ENCODE peak calls at places on chromosome 5, in ten cellular contexts. One of them, this sample, is unnamed.
A peak's percentile ranks its signal among the peaks of the same experiment; 100 is the strongest.

GRCh38 chr5:26805076-26805475 is 233.3 kb downstream of the CDH9 start:
- DNase-seq in ovary: no peak
- DNase-seq in Calu3: no peak
- DNase-seq in fibroblast of pulmonary artery: no peak
- DNase-seq in cardiac muscle cell: no peak
- DNase-seq in tibial artery: no peak
- DNase-seq in WTC11: no peak
- DNase-seq in neural crest cell: no peak
- DNase-seq in hepatocyte: no peak
- DNase-seq in sigmoid colon: no peak
- DNase-seq in this sample: no peak

GRCh38 chr5:134845335-134845851 is 375 bp upstream of the C5orf24 start:
- DNase-seq in ovary: no peak
- DNase-seq in Calu3: no peak
- DNase-seq in fibroblast of pulmonary artery: peak; percentile 13
- DNase-seq in cardiac muscle cell: peak; percentile 37
- DNase-seq in tibial artery: no peak
- DNase-seq in WTC11: no peak
- DNase-seq in neural crest cell: no peak
- DNase-seq in hepatocyte: no peak
- DNase-seq in sigmoid colon: no peak
- DNase-seq in this sample: peak; percentile 49

GRCh38 chr5:138874771-138875628 is at the start of gene LRRTM2:
- DNase-seq in ovary: no peak
- DNase-seq in Calu3: no peak
- DNase-seq in fibroblast of pulmonary artery: peak; percentile 66
- DNase-seq in cardiac muscle cell: peak; percentile 59
- DNase-seq in tibial artery: no peak
- DNase-seq in WTC11: no peak
- DNase-seq in neural crest cell: peak; percentile 28
- DNase-seq in hepatocyte: peak; percentile 43
- DNase-seq in sigmoid colon: no peak
- DNase-seq in this sample: peak; percentile 70

GRCh38 chr5:142900926-142901325 is 130.7 kb downstream of the ARHGAP26 start:
- DNase-seq in ovary: no peak
- DNase-seq in Calu3: no peak
- DNase-seq in fibroblast of pulmonary artery: peak; percentile 55
- DNase-seq in cardiac muscle cell: peak; percentile 65
- DNase-seq in tibial artery: no peak
- DNase-seq in WTC11: no peak
- DNase-seq in neural crest cell: no peak
- DNase-seq in hepatocyte: peak; percentile 38
- DNase-seq in sigmoid colon: no peak
- DNase-seq in this sample: peak; percentile 63

GRCh38 chr5:64595519-64595855 is 89.7 kb downstream of the RGS7BP start:
- DNase-seq in ovary: no peak
- DNase-seq in Calu3: no peak
- DNase-seq in fibroblast of pulmonary artery: no peak
- DNase-seq in cardiac muscle cell: no peak
- DNase-seq in tibial artery: no peak
- DNase-seq in WTC11: no peak
- DNase-seq in neural crest cell: no peak
- DNase-seq in hepatocyte: no peak
- DNase-seq in sigmoid colon: no peak
- DNase-seq in this sample: no peak

GRCh38 chr5:141637266-141637692 is 482 bp downstream of the RELL2 start:
- DNase-seq in ovary: no peak
- DNase-seq in Calu3: peak; percentile 46
- DNase-seq in fibroblast of pulmonary artery: no peak
- DNase-seq in cardiac muscle cell: peak; percentile 6
- DNase-seq in tibial artery: no peak
- DNase-seq in WTC11: peak; percentile 52
- DNase-seq in neural crest cell: peak; percentile 30
- DNase-seq in hepatocyte: no peak
- DNase-seq in sigmoid colon: no peak
- DNase-seq in this sample: no peak

GRCh38 chr5:146681586-146681945 is 165.6 kb upstream of the GPR151 start:
- DNase-seq in ovary: no peak
- DNase-seq in Calu3: no peak
- DNase-seq in fibroblast of pulmonary artery: no peak
- DNase-seq in cardiac muscle cell: no peak
- DNase-seq in tibial artery: no peak
- DNase-seq in WTC11: no peak
- DNase-seq in neural crest cell: no peak
- DNase-seq in hepatocyte: no peak
- DNase-seq in sigmoid colon: no peak
- DNase-seq in this sample: no peak

GRCh38 chr5:93017854-93018253 is 563.2 kb downstream of the NR2F1-AS1 start:
- DNase-seq in ovary: no peak
- DNase-seq in Calu3: no peak
- DNase-seq in fibroblast of pulmonary artery: peak; percentile 25
- DNase-seq in cardiac muscle cell: peak; percentile 35
- DNase-seq in tibial artery: no peak
- DNase-seq in WTC11: no peak
- DNase-seq in neural crest cell: no peak
- DNase-seq in hepatocyte: no peak
- DNase-seq in sigmoid colon: no peak
- DNase-seq in this sample: peak; percentile 45

GRCh38 chr5:53994148-53994547 is 316.2 kb downstream of the ARL15 start:
- DNase-seq in ovary: no peak
- DNase-seq in Calu3: no peak
- DNase-seq in fibroblast of pulmonary artery: peak; percentile 77
- DNase-seq in cardiac muscle cell: peak; percentile 79
- DNase-seq in tibial artery: no peak
- DNase-seq in WTC11: no peak
- DNase-seq in neural crest cell: no peak
- DNase-seq in hepatocyte: no peak
- DNase-seq in sigmoid colon: no peak
- DNase-seq in this sample: peak; percentile 39

GRCh38 chr5:149853019-149853648 is 91.5 kb downstream of the PDE6A start:
- DNase-seq in ovary: peak; percentile 79
- DNase-seq in Calu3: peak; percentile 79
- DNase-seq in fibroblast of pulmonary artery: peak; percentile 87
- DNase-seq in cardiac muscle cell: peak; percentile 88
- DNase-seq in tibial artery: peak; percentile 76
- DNase-seq in WTC11: peak; percentile 82
- DNase-seq in neural crest cell: peak; percentile 82
- DNase-seq in hepatocyte: peak; percentile 82
- DNase-seq in sigmoid colon: peak; percentile 87
- DNase-seq in this sample: peak; percentile 62

GRCh38 chr5:170278611-170279500 is 18.7 kb downstream of the LCP2 start:
- DNase-seq in ovary: no peak
- DNase-seq in Calu3: no peak
- DNase-seq in fibroblast of pulmonary artery: no peak
- DNase-seq in cardiac muscle cell: peak; percentile 12
- DNase-seq in tibial artery: no peak
- DNase-seq in WTC11: peak; percentile 26
- DNase-seq in neural crest cell: no peak
- DNase-seq in hepatocyte: no peak
- DNase-seq in sigmoid colon: peak; percentile 69
- DNase-seq in this sample: no peak

GRCh38 chr5:55899344-55899743 is 48.2 kb downstream of the IL31RA start:
- DNase-seq in ovary: no peak
- DNase-seq in Calu3: no peak
- DNase-seq in fibroblast of pulmonary artery: peak; percentile 17
- DNase-seq in cardiac muscle cell: peak; percentile 43
- DNase-seq in tibial artery: no peak
- DNase-seq in WTC11: no peak
- DNase-seq in neural crest cell: no peak
- DNase-seq in hepatocyte: peak; percentile 22
- DNase-seq in sigmoid colon: no peak
- DNase-seq in this sample: peak; percentile 13

GRCh38 chr5:141849371-141850182 is 28.6 kb downstream of the PCDH1 start:
- DNase-seq in ovary: peak; percentile 88
- DNase-seq in Calu3: peak; percentile 99
- DNase-seq in fibroblast of pulmonary artery: peak; percentile 72
- DNase-seq in cardiac muscle cell: peak; percentile 87
- DNase-seq in tibial artery: peak; percentile 94
- DNase-seq in WTC11: peak; percentile 94
- DNase-seq in neural crest cell: peak; percentile 68
- DNase-seq in hepatocyte: peak; percentile 96
- DNase-seq in sigmoid colon: peak; percentile 92
- DNase-seq in this sample: peak; percentile 51

GRCh38 chr5:17156463-17156862 is 61.0 kb upstream of the BASP1 start:
- DNase-seq in ovary: no peak
- DNase-seq in Calu3: no peak
- DNase-seq in fibroblast of pulmonary artery: no peak
- DNase-seq in cardiac muscle cell: no peak
- DNase-seq in tibial artery: no peak
- DNase-seq in WTC11: no peak
- DNase-seq in neural crest cell: no peak
- DNase-seq in hepatocyte: no peak
- DNase-seq in sigmoid colon: no peak
- DNase-seq in this sample: peak; percentile 42

GRCh38 chr5:173025651-173026050 is 30.5 kb upstream of the CREBRF start:
- DNase-seq in ovary: no peak
- DNase-seq in Calu3: no peak
- DNase-seq in fibroblast of pulmonary artery: no peak
- DNase-seq in cardiac muscle cell: no peak
- DNase-seq in tibial artery: no peak
- DNase-seq in WTC11: no peak
- DNase-seq in neural crest cell: no peak
- DNase-seq in hepatocyte: no peak
- DNase-seq in sigmoid colon: peak; percentile 21
- DNase-seq in this sample: no peak

GRCh38 chr5:170411100-170411499 is 21.9 kb upstream of the KCNMB1 start:
- DNase-seq in ovary: no peak
- DNase-seq in Calu3: no peak
- DNase-seq in fibroblast of pulmonary artery: no peak
- DNase-seq in cardiac muscle cell: no peak
- DNase-seq in tibial artery: no peak
- DNase-seq in WTC11: no peak
- DNase-seq in neural crest cell: no peak
- DNase-seq in hepatocyte: no peak
- DNase-seq in sigmoid colon: no peak
- DNase-seq in this sample: no peak

GRCh38 chr5:175696139-175696854 is 38.4 kb downstream of the HRH2 start:
- DNase-seq in ovary: peak; percentile 39
- DNase-seq in Calu3: peak; percentile 35
- DNase-seq in fibroblast of pulmonary artery: peak; percentile 7
- DNase-seq in cardiac muscle cell: peak; percentile 49
- DNase-seq in tibial artery: peak; percentile 85
- DNase-seq in WTC11: peak; percentile 84
- DNase-seq in neural crest cell: peak; percentile 49
- DNase-seq in hepatocyte: peak; percentile 84
- DNase-seq in sigmoid colon: peak; percentile 82
- DNase-seq in this sample: no peak

GRCh38 chr5:131514316-131515275 is 120.4 kb downstream of the RAPGEF6 start:
- DNase-seq in ovary: no peak
- DNase-seq in Calu3: no peak
- DNase-seq in fibroblast of pulmonary artery: no peak
- DNase-seq in cardiac muscle cell: no peak
- DNase-seq in tibial artery: no peak
- DNase-seq in WTC11: no peak
- DNase-seq in neural crest cell: no peak
- DNase-seq in hepatocyte: no peak
- DNase-seq in sigmoid colon: no peak
- DNase-seq in this sample: peak; percentile 22
- TF ChIP-seq CTCF in ovary: no peak
- TF ChIP-seq CTCF in Calu3: no peak
- TF ChIP-seq CTCF in fibroblast of pulmonary artery: peak; percentile 21
- TF ChIP-seq CTCF in cardiac muscle cell: no peak
- TF ChIP-seq CTCF in tibial artery: no peak
- TF ChIP-seq CTCF in WTC11: no peak
- TF ChIP-seq CTCF in neural crest cell: no peak
- TF ChIP-seq CTCF in hepatocyte: no peak
- TF ChIP-seq CTCF in sigmoid colon: no peak
- TF ChIP-seq CTCF in this sample: peak; percentile 17

GRCh38 chr5:177505075-177505474 is 4.6 kb downstream of the DOK3 start:
- DNase-seq in ovary: no peak
- DNase-seq in Calu3: no peak
- DNase-seq in fibroblast of pulmonary artery: no peak
- DNase-seq in cardiac muscle cell: no peak
- DNase-seq in tibial artery: no peak
- DNase-seq in WTC11: no peak
- DNase-seq in neural crest cell: no peak
- DNase-seq in hepatocyte: no peak
- DNase-seq in sigmoid colon: no peak
- DNase-seq in this sample: no peak
- TF ChIP-seq CTCF in ovary: no peak
- TF ChIP-seq CTCF in Calu3: no peak
- TF ChIP-seq CTCF in fibroblast of pulmonary artery: no peak
- TF ChIP-seq CTCF in cardiac muscle cell: no peak
- TF ChIP-seq CTCF in tibial artery: no peak
- TF ChIP-seq CTCF in WTC11: no peak
- TF ChIP-seq CTCF in neural crest cell: no peak
- TF ChIP-seq CTCF in hepatocyte: no peak
- TF ChIP-seq CTCF in sigmoid colon: no peak
- TF ChIP-seq CTCF in this sample: no peak

DNA sequence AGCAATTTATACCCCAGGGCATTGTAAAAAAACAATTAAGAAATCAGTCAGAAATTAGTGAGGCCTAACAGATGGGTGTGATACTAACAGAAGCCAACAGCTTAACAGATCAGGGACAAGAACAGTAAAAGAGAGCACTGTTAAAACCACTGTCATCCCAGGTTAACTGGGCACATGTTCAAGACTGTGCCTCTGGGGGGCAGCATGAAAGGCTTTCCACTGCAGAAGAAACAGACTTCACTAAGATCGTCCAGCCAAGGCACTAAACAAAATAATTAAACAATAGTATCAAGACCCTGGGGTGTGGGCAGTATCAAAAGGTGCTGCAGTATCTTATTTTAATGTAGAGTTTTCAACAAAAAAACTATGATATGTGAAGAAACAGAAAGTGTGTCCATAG is 43.5 kb downstream of the FBN2 start:
- DNase-seq in ovary: no peak
- DNase-seq in Calu3: peak; percentile 19
- DNase-seq in fibroblast of pulmonary artery: no peak
- DNase-seq in cardiac muscle cell: no peak
- DNase-seq in tibial artery: no peak
- DNase-seq in WTC11: peak; percentile 23
- DNase-seq in neural crest cell: no peak
- DNase-seq in hepatocyte: no peak
- DNase-seq in sigmoid colon: no peak
- DNase-seq in this sample: no peak
- TF ChIP-seq CTCF in ovary: no peak
- TF ChIP-seq CTCF in Calu3: peak; percentile 51
- TF ChIP-seq CTCF in fibroblast of pulmonary artery: peak; percentile 26
- TF ChIP-seq CTCF in cardiac muscle cell: peak; percentile 23
- TF ChIP-seq CTCF in tibial artery: no peak
- TF ChIP-seq CTCF in WTC11: no peak
- TF ChIP-seq CTCF in neural crest cell: peak; percentile 25
- TF ChIP-seq CTCF in hepatocyte: no peak
- TF ChIP-seq CTCF in sigmoid colon: no peak
- TF ChIP-seq CTCF in this sample: peak; percentile 43

DNA sequence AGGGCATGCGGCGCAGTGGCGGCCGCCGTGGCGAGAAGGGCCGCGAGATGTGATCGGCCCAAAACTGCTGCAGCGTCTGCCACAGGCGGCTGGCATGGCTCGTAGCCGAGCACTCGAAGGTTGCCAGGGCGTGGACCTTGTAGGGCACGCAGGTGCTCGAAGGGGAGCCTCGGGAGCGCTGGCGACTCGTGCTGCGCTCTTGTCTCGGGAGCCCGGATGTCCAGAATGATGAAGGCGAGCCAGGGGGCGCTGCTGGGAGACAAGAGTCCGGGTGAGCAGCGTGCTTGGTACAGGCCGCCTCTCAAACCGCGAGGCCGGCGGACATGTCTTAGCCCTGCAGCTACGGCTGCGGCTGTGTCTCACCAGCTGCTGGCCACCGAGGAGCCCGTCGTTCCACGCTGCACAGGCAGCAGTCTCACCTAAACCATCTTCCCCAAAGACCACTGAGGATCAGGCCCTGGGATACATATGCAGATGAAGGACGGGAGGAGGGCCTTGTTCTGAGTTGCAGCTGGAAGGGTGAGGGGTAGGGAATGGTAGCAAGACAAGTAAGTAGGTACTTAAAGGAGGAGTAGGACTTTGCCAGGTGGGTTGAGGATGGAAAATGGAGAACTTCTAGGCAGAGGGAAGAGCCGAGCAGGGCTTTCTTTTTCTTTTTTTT is 1.7 kb downstream of the CBY3 start:
- DNase-seq in ovary: peak; percentile 89
- DNase-seq in Calu3: no peak
- DNase-seq in fibroblast of pulmonary artery: peak; percentile 66
- DNase-seq in cardiac muscle cell: peak; percentile 82
- DNase-seq in tibial artery: peak; percentile 83
- DNase-seq in WTC11: peak; percentile 84
- DNase-seq in neural crest cell: peak; percentile 58
- DNase-seq in hepatocyte: peak; percentile 36
- DNase-seq in sigmoid colon: peak; percentile 91
- DNase-seq in this sample: no peak
- TF ChIP-seq CTCF in ovary: peak; percentile 45
- TF ChIP-seq CTCF in Calu3: no peak
- TF ChIP-seq CTCF in fibroblast of pulmonary artery: peak; percentile 32
- TF ChIP-seq CTCF in cardiac muscle cell: peak; percentile 50
- TF ChIP-seq CTCF in tibial artery: no peak
- TF ChIP-seq CTCF in WTC11: no peak
- TF ChIP-seq CTCF in neural crest cell: peak; percentile 42
- TF ChIP-seq CTCF in hepatocyte: no peak
- TF ChIP-seq CTCF in sigmoid colon: peak; percentile 14
- TF ChIP-seq CTCF in this sample: peak; percentile 44

This sample was measured in HFFc6.